ENCODE peak calls at places on chromosomes 4 and X, in six cellular contexts. P is PC-3, G is left ventricle myocardium inferior, T is heart left ventricle, A is upper lobe of right lung, Y is fibroblast of lung. I is an unnamed sample.

GRCh38 chr4:37595875-37596402 is 90.2 kb downstream of the RELL1 start:
- DNase-seq in P (no peak), G (no peak), T (no peak), A (no peak), Y (no peak), I (no peak)

GRCh38 chr4:7531640-7531994 is 96.9 kb upstream of the PSAPL1 start:
- DNase-seq in P (no peak), G (no peak), T (no peak), A (no peak), Y (no peak), I (no peak)

GRCh38 chr4:186789671-186790070 is 66.0 kb upstream of the FAT1 start:
- DNase-seq in P (no peak), G (no peak), T (no peak), A (no peak), Y (peak; percentile 53), I (no peak)

GRCh38 chr4:72977936-72978485 is 91.5 kb downstream of the COX18 start:
- DNase-seq in P (no peak), G (no peak), T (no peak), A (no peak), Y (no peak), I (no peak)

GRCh38 chr4:182204042-182204441 is 39.2 kb upstream of the TENM3 start:
- DNase-seq in P (no peak), G (no peak), T (no peak), A (no peak), Y (no peak), I (no peak)

GRCh38 chr4:175459571-175459970 is 352.5 kb downstream of the GPM6A start:
- DNase-seq in P (no peak), G (no peak), T (no peak), A (no peak), Y (no peak), I (no peak)

GRCh38 chrX:18290200-18290599 is 64.3 kb downstream of the SCML2 start:
- DNase-seq in P (no peak), G (no peak), T (no peak), A (no peak), Y (peak; percentile 0), I (no peak)

GRCh38 chr4:155299103-155299502 is 77.7 kb downstream of the MAP9 start:
- DNase-seq in P (no peak), G (no peak), T (no peak), A (no peak), Y (no peak), I (no peak)

GRCh38 chr4:18075823-18076433 is 54.4 kb upstream of the LCORL start:
- DNase-seq in P (peak; percentile 47), G (peak; percentile 16), T (no peak), A (no peak), Y (peak; percentile 2), I (peak; percentile 63)

GRCh38 chr4:150255610-150256580 is 177.7 kb downstream of the DCLK2 start:
- DNase-seq in P (no peak), G (peak; percentile 29), T (no peak), A (no peak), Y (no peak), I (no peak)

GRCh38 chr4:78056265-78057129 is 626 bp upstream of the FRAS1 start:
- DNase-seq in P (peak; percentile 92), G (peak; percentile 70), T (peak; percentile 70), A (peak; percentile 72), Y (peak; percentile 74), I (peak; percentile 24)

GRCh38 chrX:1453390-1453783 is 678 bp upstream of the ASMTL start:
- DNase-seq in P (no peak), G (no peak), T (no peak), A (no peak), Y (no peak), I (no peak)

GRCh38 chrX:74613350-74614192 is 853 bp downstream of the RLIM start:
- DNase-seq in P (peak; percentile 6), G (no peak), T (no peak), A (no peak), Y (peak; percentile 34), I (no peak)

GRCh38 chrX:153765138-153766079 is 1.4 kb downstream of the PLXNB3 start:
- DNase-seq in P (no peak), G (no peak), T (no peak), A (peak; percentile 46), Y (no peak), I (peak; percentile 12)

GRCh38 chr4:55409468-55410171 is 13.9 kb downstream of the TMEM165 start:
- DNase-seq in P (no peak), G (no peak), T (no peak), A (no peak), Y (peak; percentile 52), I (no peak)

GRCh38 chr4:8765084-8765483 is 106.6 kb downstream of the HMX1 start:
- DNase-seq in P (no peak), G (peak; percentile 4), T (peak; percentile 21), A (peak; percentile 40), Y (no peak), I (no peak)

GRCh38 chr4:86043755-86044592 is 315.9 kb downstream of the MAPK10 start:
- DNase-seq in P (peak; percentile 72), G (no peak), T (no peak), A (no peak), Y (peak; percentile 68), I (peak; percentile 40)

GRCh38 chr4:172813359-172813923 is 355.2 kb upstream of the GALNT7 start:
- DNase-seq in P (no peak), G (no peak), T (no peak), A (no peak), Y (no peak), I (no peak)

GRCh38 chrX:110414273-110414672 is 55.6 kb downstream of the RTL9 start:
- DNase-seq in P (no peak), G (no peak), T (no peak), A (no peak), Y (no peak), I (no peak)

GRCh38 chrX:10485331-10485730 is 135.1 kb downstream of the MID1 start:
- DNase-seq in P (no peak), G (no peak), T (no peak), A (no peak), Y (no peak), I (no peak)

GRCh38 chr4:41718907-41719306 is 29.6 kb downstream of the PHOX2B start:
- DNase-seq in P (peak; percentile 71), G (no peak), T (no peak), A (no peak), Y (peak; percentile 43), I (no peak)

GRCh38 chr4:39814403-39815185 is 116.7 kb downstream of the UBE2K start:
- DNase-seq in P (no peak), G (no peak), T (no peak), A (no peak), Y (peak; percentile 46), I (no peak)

GRCh38 chrX:49976682-49977197 is 54.3 kb downstream of the CLCN5 start:
- DNase-seq in P (no peak), G (no peak), T (no peak), A (no peak), Y (no peak), I (no peak)

GRCh38 chr4:38979081-38979480 is 53.1 kb downstream of the TMEM156 start:
- DNase-seq in P (no peak), G (no peak), T (no peak), A (no peak), Y (no peak), I (no peak)

GRCh38 chr4:52560844-52561280 is 98.2 kb downstream of the USP46 start:
- DNase-seq in P (no peak), G (no peak), T (no peak), A (no peak), Y (no peak), I (no peak)

DNA sequence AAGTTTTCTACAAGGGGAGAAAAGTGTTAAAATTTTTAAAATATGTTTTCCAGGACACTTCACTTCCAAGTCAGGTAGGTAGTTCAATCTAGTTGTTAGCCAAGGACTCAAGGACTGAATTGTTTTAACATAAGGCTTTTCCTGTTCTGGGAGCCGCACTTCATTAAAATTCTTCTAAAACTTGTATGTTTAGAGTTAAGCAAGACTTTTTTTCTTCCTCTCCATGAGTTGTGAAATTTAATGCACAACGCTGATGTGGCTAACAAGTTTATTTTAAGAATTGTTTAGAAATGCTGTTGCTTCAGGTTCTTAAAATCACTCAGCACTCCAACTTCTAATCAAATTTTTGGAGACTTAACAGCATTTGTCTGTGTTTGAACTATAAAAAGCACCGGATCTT is 49.6 kb downstream of the XIAP start:
- DNase-seq in P (no peak), G (no peak), T (no peak), A (no peak), Y (peak; percentile 74), I (no peak)
- H3K27ac ChIP-seq in P (no peak overlapping the region), G (no peak overlapping the region), T (no peak overlapping the region), A (peak overlapping the region; percentile 6), Y (no peak overlapping the region), I (peak overlapping the region; percentile 11)

GRCh38 chr4:82801910-82802521 is 3.4 kb upstream of the SCD5 start:
- DNase-seq in P (peak; percentile 49), G (no peak), T (no peak), A (no peak), Y (peak; percentile 59), I (no peak)
- TF ChIP-seq CTCF in P (peak; percentile 69), G (peak; percentile 38), T (no peak), A (peak; percentile 33), Y (peak; percentile 43), I (no peak)

GRCh38 chrX:132961511-132961910 is 3.1 kb upstream of the HS6ST2 start:
- DNase-seq in P (peak; percentile 71), G (no peak), T (no peak), A (no peak), Y (no peak), I (no peak)

GRCh38 chrX:132967049-132967448 is 8.6 kb upstream of the HS6ST2 start:
- DNase-seq in P (no peak), G (no peak), T (no peak), A (no peak), Y (no peak), I (no peak)

GRCh38 chrX:132968282-132968681 is 9.9 kb upstream of the HS6ST2 start:
- DNase-seq in P (no peak), G (no peak), T (no peak), A (no peak), Y (no peak), I (no peak)

GRCh38 chrX:132965461-132965860 is 7.0 kb upstream of the HS6ST2 start:
- DNase-seq in P (no peak), G (no peak), T (no peak), A (no peak), Y (no peak), I (no peak)

DNA sequence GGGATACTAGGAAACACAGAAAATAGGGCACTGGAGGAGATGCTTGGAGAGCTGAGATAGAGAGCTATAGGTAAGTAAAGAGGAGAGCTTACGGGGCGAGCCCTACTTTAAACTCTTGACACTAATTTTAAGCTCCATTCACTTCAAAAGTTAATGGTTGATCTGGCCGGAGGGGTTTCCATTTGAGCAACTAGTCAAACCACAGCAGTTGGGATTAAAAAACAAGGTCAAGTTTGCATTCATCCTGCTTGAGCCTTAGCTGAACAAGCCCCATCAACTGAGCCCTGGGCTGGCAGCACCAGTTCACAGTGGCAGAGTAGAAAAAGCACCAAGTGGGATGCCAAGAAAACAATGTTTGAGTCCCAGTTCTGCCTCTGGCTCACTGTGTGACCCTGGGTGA is 5.4 kb upstream of the HS6ST2 start:
- DNase-seq in P (no peak), G (no peak), T (no peak), A (no peak), Y (no peak), I (no peak)
- H3K27ac ChIP-seq in P (no peak overlapping the region), G (no peak overlapping the region), T (no peak overlapping the region), A (no peak overlapping the region), Y (no peak overlapping the region), I (no peak overlapping the region)

GRCh38 chrX:57822398-57822797 is 87.9 kb downstream of the ZXDA start:
- DNase-seq in P (no peak), G (no peak), T (no peak), A (no peak), Y (no peak), I (no peak)

GRCh38 chrX:57821703-57822375 is 88.4 kb downstream of the ZXDA start:
- DNase-seq in P (peak; percentile 75), G (no peak), T (no peak), A (no peak), Y (peak; percentile 61), I (peak; percentile 22)

GRCh38 chrX:57817302-57817701 is 93.0 kb downstream of the ZXDA start:
- DNase-seq in P (peak; percentile 16), G (no peak), T (no peak), A (no peak), Y (peak; percentile 0), I (no peak)
- TF ChIP-seq CTCF in P (peak; percentile 58), G (peak; percentile 55), T (peak; percentile 26), A (peak; percentile 47), Y (no peak), I (no peak)